ENCODE peak calls at places on chromosomes 6 and 20, in four cellular contexts. K is A172, L is osteocyte, D is T follicular helper cell. Q is an unnamed sample.

GRCh38 chr6:158648682-158649131 is 1.1 kb upstream of the SYTL3 start:
- DNase-seq in K (peak; percentile 85), L (no peak), D (no peak), Q (no peak)

GRCh38 chr6:26071135-26071534 is 16.1 kb upstream of the HFE start:
- DNase-seq in K (no peak), L (no peak), D (no peak), Q (no peak)

GRCh38 chr6:44422534-44422933 is 35.0 kb downstream of the CDC5L start:
- DNase-seq in K (no peak), L (no peak), D (no peak), Q (no peak)

GRCh38 chr6:48036316-48036715 is 74.7 kb downstream of the PTCHD4 start:
- DNase-seq in K (peak; percentile 41), L (no peak), D (no peak), Q (no peak)

GRCh38 chr20:4007383-4008025 is 7.9 kb downstream of the RNF24 start:
- DNase-seq in K (no peak), L (no peak), D (no peak), Q (no peak)

GRCh38 chr20:49882171-49882970 is 33.0 kb downstream of the SPATA2 start:
- DNase-seq in K (no peak), L (no peak), D (no peak), Q (no peak)

GRCh38 chr20:52212943-52213342 is 21.4 kb upstream of the ZFP64 start:
- DNase-seq in K (no peak), L (no peak), D (no peak), Q (no peak)

GRCh38 chr20:58073945-58074920 is 154.2 kb downstream of the ANKRD60 start:
- DNase-seq in K (peak; percentile 37), L (peak; percentile 71), D (no peak), Q (no peak)

GRCh38 chr20:43666376-43667328 is at the start of gene MYBL2:
- DNase-seq in K (peak; percentile 48), L (peak; percentile 87), D (peak; percentile 59), Q (peak; percentile 42)

GRCh38 chr6:17394192-17394611 is 807 bp downstream of the CAP2 start:
- DNase-seq in K (peak; percentile 72), L (peak; percentile 87), D (no peak), Q (no peak)

GRCh38 chr20:41456341-41456740 is 89.7 kb upstream of the EMILIN3 start:
- DNase-seq in K (no peak), L (no peak), D (no peak), Q (no peak)

GRCh38 chr6:140537834-140538680 is 1163.6 kb upstream of the CITED2 start:
- DNase-seq in K (peak; percentile 91), L (no peak), D (no peak), Q (no peak)

GRCh38 chr6:138231399-138231886 is 13.2 kb upstream of the PBOV1 start:
- DNase-seq in K (no peak), L (no peak), D (no peak), Q (no peak)

GRCh38 chr6:157774153-157775135 is 48.6 kb upstream of the SNX9 start:
- DNase-seq in K (no peak), L (no peak), D (no peak), Q (no peak)

GRCh38 chr20:25249198-25249931 is 1.5 kb downstream of the PYGB start:
- DNase-seq in K (no peak), L (no peak), D (no peak), Q (no peak)

GRCh38 chr6:41111017-41111416 is 38.2 kb downstream of the NFYA start:
- DNase-seq in K (no peak), L (no peak), D (no peak), Q (no peak)

Q was measured in effector memory CD4-positive, alpha-beta T cell.